ENCODE peak calls at places on chromosomes 1 and 21, in four cellular contexts. X, M, A and S are unnamed samples.

GRCh38 chr1:83889707-83890106 is 109.2 kb downstream of the TTLL7 start:
- DNase-seq in X (peak), M (no peak), A (no peak), S (no peak)

GRCh38 chr1:27357281-27358037 is 9.3 kb downstream of the MAP3K6 start:
- DNase-seq in X (peak), M (peak), A (peak), S (no peak)

GRCh38 chr1:203263496-203263895 is 34.0 kb upstream of the CHIT1 start:
- DNase-seq in X (no peak), M (no peak), A (no peak), S (no peak)

GRCh38 chr1:34645109-34645688 is 109.6 kb upstream of the GJB5 start:
- DNase-seq in X (no peak), M (no peak), A (no peak), S (no peak)

GRCh38 chr21:36647279-36648093 is 51.4 kb upstream of the SIM2 start:
- DNase-seq in X (peak), M (no peak), A (peak), S (no peak)

GRCh38 chr1:41414291-41414690 is 53.1 kb downstream of the FOXO6 start:
- DNase-seq in X (no peak), M (no peak), A (no peak), S (no peak)

GRCh38 chr1:150549496-150550221 is 451 bp downstream of the ADAMTSL4 start:
- DNase-seq in X (no peak), M (no peak), A (no peak), S (no peak)

GRCh38 chr21:46173573-46173972 is 10.7 kb downstream of the SPATC1L start:
- DNase-seq in X (no peak), M (no peak), A (no peak), S (no peak)

DNA sequence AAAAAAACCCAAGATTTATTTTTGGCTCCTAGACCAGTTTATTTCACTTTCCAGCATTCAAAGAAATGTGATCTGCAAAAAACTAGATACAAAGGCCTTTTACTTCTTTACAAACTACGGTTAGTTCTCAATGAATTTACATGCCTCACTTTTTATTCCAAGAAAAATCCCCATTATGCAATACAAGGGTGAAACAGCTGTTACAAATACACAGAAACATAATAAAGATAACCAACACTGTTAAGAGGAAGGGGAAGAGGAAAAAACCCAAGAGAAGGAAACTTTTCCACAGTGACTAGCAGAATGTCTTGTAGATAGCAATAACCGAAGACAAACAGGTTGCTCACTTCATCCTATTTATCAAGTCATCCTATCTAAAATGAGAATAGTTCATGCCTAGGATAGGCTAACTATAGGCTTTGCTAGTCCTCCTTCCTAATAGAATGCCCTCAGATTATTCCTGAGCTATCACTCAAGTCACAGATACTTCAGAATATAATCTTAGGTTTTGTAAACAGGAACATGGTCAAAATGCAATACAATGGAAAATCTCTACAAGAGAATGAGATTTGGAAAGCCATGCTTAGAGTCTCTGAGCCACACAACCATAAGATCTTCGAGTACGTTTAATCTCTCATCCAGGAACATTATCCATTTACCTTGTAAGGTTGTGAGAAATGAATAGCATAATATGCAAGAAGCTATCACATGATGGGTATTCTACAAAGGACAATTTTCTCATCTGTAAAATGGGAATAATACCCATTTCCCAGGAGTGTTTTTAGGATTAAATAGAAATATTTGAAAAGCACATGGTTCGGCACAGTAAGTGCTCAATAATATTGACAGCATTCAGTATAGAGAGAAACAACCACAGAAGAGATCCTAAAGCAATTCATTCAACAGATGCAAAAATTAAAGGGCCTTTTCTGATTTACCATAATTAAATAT is 5.4 kb downstream of the PNRC2 start:
- DNase-seq in X (peak), M (no peak), A (no peak), S (no peak)
- H3K27ac ChIP-seq in X (no peak), M (no peak), A (no peak), S (peak)

GRCh38 chr1:160542303-160542945 is 19.4 kb upstream of the SLAMF6 start:
- DNase-seq in X (no peak), M (no peak), A (peak), S (no peak)
- H3K27ac ChIP-seq in X (no peak), M (no peak), A (peak), S (no peak)

GRCh38 chr1:219959540-219960208 is 31.3 kb upstream of the SLC30A10 start:
- DNase-seq in X (no peak), M (no peak), A (no peak), S (no peak)
- H3K27ac ChIP-seq in X (no peak), M (no peak), A (no peak), S (no peak)

DNA sequence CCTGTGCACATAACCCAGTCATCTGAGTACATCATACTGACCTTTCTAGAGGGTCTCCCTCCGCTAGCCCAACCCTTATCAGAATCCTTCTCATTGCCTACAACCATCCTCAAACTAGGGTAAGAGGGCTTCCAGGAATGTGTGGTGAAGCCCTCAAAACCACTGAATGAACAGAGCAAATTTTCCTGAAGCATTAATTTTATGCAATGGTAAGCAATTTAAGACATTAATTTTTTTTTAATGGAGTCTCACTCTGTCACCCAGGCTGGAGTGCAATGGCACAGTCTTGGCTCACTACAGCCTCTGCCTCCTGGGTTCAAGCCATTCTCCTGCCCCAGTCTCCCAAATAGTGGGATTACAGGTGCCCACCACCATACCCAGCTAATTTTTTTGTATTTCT is 86.1 kb upstream of the ZNF281 start:
- DNase-seq in X (no peak), M (no peak), A (no peak), S (no peak)
- H3K27ac ChIP-seq in X (no peak), M (no peak), A (no peak), S (no peak)

DNA sequence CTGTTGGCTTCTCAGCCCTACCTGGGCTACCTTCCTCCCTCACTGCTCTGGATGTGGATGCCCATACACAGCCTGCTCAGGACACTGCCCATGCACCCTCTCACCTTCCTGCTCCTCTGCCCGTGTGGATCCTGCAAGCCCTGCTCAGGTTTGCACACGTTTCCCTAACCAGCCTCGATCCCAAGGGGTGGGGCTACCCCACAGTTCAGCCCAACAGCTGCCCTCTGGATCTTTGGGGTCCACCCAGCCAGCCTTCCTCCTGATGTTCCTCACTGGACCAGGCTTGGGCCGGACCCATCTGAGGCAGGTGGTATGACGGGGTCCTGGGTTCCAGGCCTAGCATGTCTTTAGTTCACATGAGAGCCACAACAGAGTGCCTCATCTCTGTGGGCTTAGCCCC is 4.7 kb downstream of the TMEM54 start:
- DNase-seq in X (no peak), M (no peak), A (no peak), S (no peak)
- H3K27ac ChIP-seq in X (no peak), M (no peak), A (no peak), S (no peak)

GRCh38 chr1:206001476-206001888 is 1.7 kb downstream of the RAB7B start:
- DNase-seq in X (peak), M (no peak), A (peak), S (peak)

GRCh38 chr1:206002160-206002559 is 1.0 kb downstream of the RAB7B start:
- DNase-seq in X (no peak), M (no peak), A (no peak), S (peak)

GRCh38 chr1:206004269-206004800 is 1.1 kb upstream of the RAB7B start:
- DNase-seq in X (peak), M (no peak), A (no peak), S (no peak)

GRCh38 chr1:206004821-206005220 is 1.6 kb upstream of the RAB7B start:
- DNase-seq in X (peak), M (no peak), A (no peak), S (peak)

GRCh38 chr1:206002833-206003532 is at the start of gene RAB7B:
- DNase-seq in X (peak), M (no peak), A (no peak), S (no peak)
- H3K27ac ChIP-seq in X (peak), M (no peak), A (no peak), S (peak)